ENCODE peak calls at places on chromosomes 1 and 21, in ten cellular contexts. L is substantia nigra; Z is astrocyte of the cerebellum; Y is stimulated activated CD4-positive, alpha-beta T cell treated with anti-CD3 and anti-CD28 coated beads, Interleukin-1b, Interleukin-23, amount 100 ng/mL, for 1 hour; I is DMS153; Q is fibroblast of the aortic adventitia; M is kidney epithelial cell; W is fibroblast of the conjunctiva; C is AML-193; J is nucleus accumbens. T is an unnamed sample.

GRCh38 chr1:64472805-64473204 is 2.9 kb downstream of the CACHD1 start:
- DNase-seq in M (no peak), C (no peak), J (no peak), L (no peak), Z (no peak), Y (no peak), W (no peak), Q (no peak), I (no peak), T (peak)

GRCh38 chr1:202034683-202035462 is 24.5 kb downstream of the ELF3 start:
- DNase-seq in Z (peak), I (peak), L (no peak), M (peak), Y (no peak), J (no peak), Q (peak), W (peak), C (no peak), T (peak)

GRCh38 chr1:23995431-23995837 is 15.3 kb upstream of the SRSF10 start:
- DNase-seq in I (no peak), L (no peak), Y (no peak), W (no peak), J (no peak), Q (no peak), C (no peak), Z (no peak), M (no peak), T (no peak)

GRCh38 chr1:215489771-215490566 is 77.1 kb upstream of the KCTD3 start:
- DNase-seq in W (no peak), I (no peak), Y (no peak), M (no peak), J (no peak), C (no peak), Z (no peak), Q (no peak), L (no peak), T (no peak)

GRCh38 chr1:63038586-63038985 is 254.7 kb downstream of the ATG4C start:
- DNase-seq in W (no peak), Z (no peak), Y (no peak), L (no peak), Q (no peak), C (no peak), I (no peak), M (no peak), J (no peak), T (no peak)

GRCh38 chr1:227532019-227532619 is 31.2 kb upstream of the ZNF678 start:
- DNase-seq in Y (no peak), I (no peak), J (no peak), Z (no peak), M (no peak), L (no peak), W (no peak), C (no peak), Q (no peak), T (no peak)

GRCh38 chr1:39272027-39272790 is 67.7 kb downstream of the MACF1 start:
- DNase-seq in J (no peak), L (no peak), M (no peak), Z (no peak), Y (no peak), C (no peak), W (no peak), I (peak), Q (no peak), T (peak)

GRCh38 chr1:119739150-119739549 is 27.4 kb downstream of the PHGDH start:
- DNase-seq in Q (no peak), J (no peak), Y (no peak), L (no peak), M (no peak), W (no peak), Z (no peak), C (no peak), I (no peak), T (no peak)

GRCh38 chr1:217343907-217344306 is 287.0 kb downstream of the GPATCH2 start:
- DNase-seq in Q (no peak), Y (no peak), J (no peak), C (no peak), L (no peak), Z (no peak), W (no peak), I (peak), M (no peak), T (peak)

GRCh38 chr21:36859744-36860501 is 106.5 kb downstream of the HLCS start:
- DNase-seq in W (no peak), J (no peak), L (no peak), Q (no peak), Y (no peak), C (peak), Z (no peak), M (no peak), I (no peak), T (no peak)

GRCh38 chr21:28754127-28754611 is 238.5 kb downstream of the LTN1 start:
- DNase-seq in L (no peak), M (no peak), Q (peak), C (no peak), I (no peak), Y (no peak), J (no peak), W (peak), Z (peak), T (no peak)

GRCh38 chr1:10629816-10630571 is 155.2 kb downstream of the PEX14 start:
- DNase-seq in Z (no peak), I (no peak), Q (no peak), Y (no peak), W (no peak), M (no peak), J (no peak), C (no peak), L (no peak), T (no peak)

T was measured in NCI-H2107.